ENCODE peak calls at places on chromosomes 5 and 9, in nine cellular contexts. S, F, J, R, W, T, H, X and U are unnamed samples.
A peak's percentile ranks its signal among the peaks of the same experiment; 100 is the strongest.

GRCh38 chr5:135887447-135887864 is 8.2 kb downstream of the IL9 start:
- DNase-seq in H (peak; percentile 68), S (no peak), F (peak; percentile 56), W (peak; percentile 84), R (peak; percentile 73), T (no peak), X (peak; percentile 61), J (peak; percentile 74), U (peak; percentile 52)

GRCh38 chr9:2195211-2195610 is 180.1 kb downstream of the SMARCA2 start:
- DNase-seq in R (no peak), W (no peak), T (no peak), X (no peak), H (no peak), J (no peak), F (no peak), S (no peak), U (no peak)

GRCh38 chr9:1938675-1939170 is 76.4 kb upstream of the SMARCA2 start:
- DNase-seq in J (no peak), T (no peak), H (no peak), R (no peak), W (no peak), F (no peak), S (no peak), X (no peak), U (no peak)

GRCh38 chr5:33008751-33009418 is 297.8 kb downstream of the NPR3 start:
- DNase-seq in W (no peak), T (no peak), S (no peak), J (no peak), R (no peak), F (no peak), H (no peak), X (no peak), U (no peak)

GRCh38 chr5:126471875-126472537 is 48.8 kb downstream of the GRAMD2B start:
- DNase-seq in X (peak; percentile 14), W (no peak), H (no peak), R (peak; percentile 78), T (no peak), S (no peak), J (no peak), F (no peak), U (no peak)

GRCh38 chr9:136850866-136851775 is 1.0 kb upstream of the MAMDC4 start:
- DNase-seq in R (no peak), J (no peak), H (no peak), F (no peak), S (no peak), W (no peak), X (no peak), T (no peak), U (no peak)

GRCh38 chr5:125717209-125717608 is 706.0 kb upstream of the GRAMD2B start:
- DNase-seq in H (no peak), J (no peak), R (peak; percentile 74), W (no peak), S (no peak), T (no peak), X (no peak), F (no peak), U (no peak)

GRCh38 chr5:119453045-119453383 is 717 bp downstream of the HSD17B4 start:
- DNase-seq in T (no peak), H (peak; percentile 36), W (peak; percentile 54), F (no peak), X (no peak), R (no peak), J (peak; percentile 14), S (no peak), U (no peak)

GRCh38 chr5:135869151-135869737 is 26.4 kb downstream of the IL9 start:
- DNase-seq in S (no peak), H (no peak), T (no peak), W (no peak), X (no peak), J (no peak), R (peak; percentile 65), F (no peak), U (no peak)

GRCh38 chr9:115264333-115264732 is 146.4 kb upstream of the TNC start:
- DNase-seq in T (no peak), R (no peak), W (no peak), S (no peak), H (no peak), J (no peak), F (no peak), X (no peak), U (no peak)

GRCh38 chr9:134620751-134621557 is 20.6 kb upstream of the COL5A1 start:
- DNase-seq in W (peak; percentile 29), S (peak; percentile 41), X (no peak), R (no peak), H (no peak), F (no peak), J (no peak), T (no peak), U (peak; percentile 24)

GRCh38 chr9:134619456-134619982 is 22.1 kb upstream of the COL5A1 start:
- DNase-seq in R (no peak), H (no peak), J (no peak), X (no peak), W (peak; percentile 15), S (peak; percentile 52), T (no peak), F (no peak), U (no peak)

GRCh38 chr9:134618823-134619454 is 22.7 kb upstream of the COL5A1 start:
- DNase-seq in X (no peak), J (no peak), R (no peak), S (peak; percentile 16), W (peak; percentile 33), H (no peak), T (no peak), F (no peak), U (peak; percentile 2)

GRCh38 chr9:134621558-134622110 is 20.0 kb upstream of the COL5A1 start:
- DNase-seq in F (peak; percentile 3), S (peak; percentile 52), H (no peak), T (no peak), R (no peak), W (peak; percentile 18), X (no peak), J (no peak), U (peak; percentile 6)

DNA sequence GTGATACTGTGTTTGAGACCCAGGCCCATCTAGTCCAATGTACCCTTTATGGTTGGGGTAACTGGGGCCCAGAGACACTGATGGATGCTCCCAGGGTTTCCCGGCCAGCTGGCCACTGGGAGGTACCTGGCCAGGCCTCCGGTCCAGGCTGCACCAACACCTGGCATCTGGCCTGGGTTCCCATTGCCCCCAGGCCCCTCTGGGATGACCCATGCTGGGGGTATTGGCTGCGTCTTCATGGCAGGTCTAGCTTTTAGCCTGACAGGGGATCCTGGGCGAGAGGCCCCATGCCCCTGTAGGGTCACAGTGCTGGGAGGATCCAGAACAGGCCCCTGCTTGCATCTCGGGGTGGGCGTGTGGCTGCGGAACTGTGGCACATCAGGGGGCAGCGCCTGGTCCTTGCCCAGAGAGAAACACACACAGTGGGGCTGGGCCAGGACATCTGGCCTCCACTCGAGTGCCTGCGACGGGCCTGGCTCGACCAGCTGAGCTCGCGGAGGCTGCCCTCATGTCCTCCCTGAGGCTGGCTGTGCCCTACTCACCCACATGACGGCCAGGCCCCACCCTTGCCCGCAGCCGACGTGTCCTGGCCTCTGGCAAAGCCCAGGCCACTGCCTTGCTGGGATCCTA is 21.5 kb upstream of the COL5A1 start:
- DNase-seq in H (no peak), F (peak; percentile 5), X (no peak), R (no peak), W (peak; percentile 25), J (no peak), S (peak; percentile 65), T (no peak), U (peak; percentile 10)
- TF ChIP-seq CTCF in H (no peak), F (no peak), X (no peak), R (no peak), W (no peak), J (no peak), S (no peak), T (no peak), U (no peak)

GRCh38 chr9:13181652-13182051 is 97.8 kb downstream of the MPDZ start:
- DNase-seq in J (peak; percentile 2), F (no peak), H (no peak), R (peak; percentile 39), T (no peak), S (no peak), X (no peak), W (no peak), U (no peak)

GRCh38 chr9:13171261-13171660 is 108.2 kb downstream of the MPDZ start:
- DNase-seq in S (no peak), X (no peak), W (no peak), H (no peak), F (no peak), J (no peak), T (no peak), R (no peak), U (no peak)

GRCh38 chr9:13173553-13173952 is 105.9 kb downstream of the MPDZ start:
- DNase-seq in H (no peak), W (no peak), J (no peak), X (no peak), F (no peak), S (no peak), T (no peak), R (no peak), U (no peak)

GRCh38 chr9:13174906-13175639 is 104.4 kb downstream of the MPDZ start:
- DNase-seq in T (no peak), J (no peak), R (no peak), S (no peak), F (no peak), X (no peak), H (no peak), W (no peak), U (no peak)

GRCh38 chr9:13175732-13176131 is 103.8 kb downstream of the MPDZ start:
- DNase-seq in R (peak; percentile 57), J (no peak), X (no peak), W (no peak), F (no peak), H (no peak), S (no peak), T (no peak), U (no peak)
- TF ChIP-seq POLR2A in R (no peak), J (no peak), X (no peak), W (no peak), F (no peak), H (no peak), S (no peak), T (no peak), U (no peak)

GRCh38 chr9:27377147-27377807 is 80.3 kb upstream of the EQTN start:
- DNase-seq in W (no peak), X (no peak), S (no peak), F (no peak), T (no peak), H (no peak), R (no peak), J (peak; percentile 54), U (no peak)
- H3K4me3 ChIP-seq in W (no peak overlapping the region), X (no peak overlapping the region), S (no peak overlapping the region), F (no peak overlapping the region), T (no peak overlapping the region), H (no peak overlapping the region), R (no peak overlapping the region), J (no peak overlapping the region), U (no peak overlapping the region)

DNA sequence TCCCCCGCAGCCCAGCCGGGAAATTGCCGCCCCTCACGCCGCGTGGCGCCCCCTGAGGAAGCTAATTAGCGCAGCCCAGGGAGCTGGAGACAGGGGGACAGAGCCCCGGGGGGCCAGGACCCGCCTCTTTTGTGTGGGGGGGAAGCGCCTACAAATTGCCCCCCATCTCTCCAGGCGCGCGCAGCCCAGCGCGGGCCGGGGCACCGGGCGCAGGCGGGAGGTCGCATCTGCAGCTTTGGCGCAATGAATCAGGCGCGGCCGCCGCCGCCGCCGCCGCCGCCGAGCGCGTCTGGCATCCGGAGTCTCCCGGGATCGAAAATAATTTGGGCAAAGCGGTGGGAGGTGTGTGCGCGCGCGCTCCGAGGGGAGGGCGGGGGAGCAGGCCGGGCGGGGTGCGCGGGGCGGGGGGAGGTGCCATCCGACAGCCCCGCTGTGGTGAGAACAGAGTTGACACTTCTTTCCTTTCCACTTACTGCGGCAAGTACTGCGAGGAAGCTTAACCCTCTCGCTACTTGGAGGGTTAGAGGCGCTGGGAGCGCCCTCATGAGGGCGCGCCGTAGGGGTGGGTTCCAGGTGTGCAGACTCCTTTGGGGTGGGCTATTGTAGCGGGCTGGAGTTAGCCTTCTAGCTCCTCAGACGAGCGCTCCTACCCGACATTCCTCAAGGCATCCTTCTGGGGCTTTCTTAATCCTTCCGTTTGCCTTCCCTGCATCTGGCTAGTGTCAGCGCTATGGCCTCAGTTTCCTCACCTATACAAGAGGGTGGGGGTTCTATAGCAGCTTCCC is 63.1 kb downstream of the CXXC5 start:
- DNase-seq in X (no peak), R (no peak), T (no peak), W (peak; percentile 57), J (peak; percentile 31), S (peak; percentile 87), F (peak; percentile 51), H (peak; percentile 51), U (no peak)
- TF ChIP-seq CTCF in X (peak; percentile 12), R (peak; percentile 47), T (no peak), W (no peak), J (no peak), S (no peak), F (no peak), H (no peak), U (no peak)